ENCODE peak calls at places on chromosomes 1 and 21, in four cellular contexts. One of them, this sample, is unnamed.

GRCh38 chr1:97348599-97349265 is 572.1 kb downstream of the DPYD start:
- DNase-seq in neural crest cell: no peak
- DNase-seq in bronchial epithelial cell: no peak
- DNase-seq in fibroblast of mammary gland: peak
- DNase-seq in this sample: no peak

GRCh38 chr21:29753216-29753615 is 186.6 kb downstream of the GRIK1 start:
- DNase-seq in neural crest cell: no peak
- DNase-seq in bronchial epithelial cell: peak
- DNase-seq in fibroblast of mammary gland: peak
- DNase-seq in this sample: no peak

GRCh38 chr1:55640708-55641473 is 425.7 kb upstream of the USP24 start:
- DNase-seq in neural crest cell: no peak
- DNase-seq in bronchial epithelial cell: no peak
- DNase-seq in fibroblast of mammary gland: peak
- DNase-seq in this sample: peak

GRCh38 chr1:166843769-166844596 is 4.7 kb downstream of the POGK start:
- DNase-seq in neural crest cell: no peak
- DNase-seq in bronchial epithelial cell: no peak
- DNase-seq in fibroblast of mammary gland: peak
- DNase-seq in this sample: no peak

GRCh38 chr1:157505481-157506272 is 46.6 kb downstream of the FCRL5 start:
- DNase-seq in neural crest cell: peak
- DNase-seq in bronchial epithelial cell: peak
- DNase-seq in fibroblast of mammary gland: peak
- DNase-seq in this sample: peak

GRCh38 chr1:38613996-38614395 is 245.6 kb downstream of the RRAGC start:
- DNase-seq in neural crest cell: no peak
- DNase-seq in bronchial epithelial cell: no peak
- DNase-seq in fibroblast of mammary gland: no peak
- DNase-seq in this sample: no peak

GRCh38 chr1:16138772-16139221 is 17.1 kb downstream of the EPHA2 start:
- DNase-seq in neural crest cell: no peak
- DNase-seq in bronchial epithelial cell: no peak
- DNase-seq in fibroblast of mammary gland: no peak
- DNase-seq in this sample: no peak

GRCh38 chr1:218344814-218345672 is at the start of gene TGFB2:
- DNase-seq in neural crest cell: peak
- DNase-seq in bronchial epithelial cell: peak
- DNase-seq in fibroblast of mammary gland: peak
- DNase-seq in this sample: no peak

GRCh38 chr1:204366759-204367158 is 7.0 kb upstream of the PLEKHA6 start:
- DNase-seq in neural crest cell: no peak
- DNase-seq in bronchial epithelial cell: peak
- DNase-seq in fibroblast of mammary gland: no peak
- DNase-seq in this sample: peak

GRCh38 chr1:160838876-160839275 is 23.8 kb downstream of the CD244 start:
- DNase-seq in neural crest cell: no peak
- DNase-seq in bronchial epithelial cell: no peak
- DNase-seq in fibroblast of mammary gland: no peak
- DNase-seq in this sample: no peak

GRCh38 chr1:61887921-61888564 is 145.8 kb downstream of the PATJ start:
- DNase-seq in neural crest cell: no peak
- DNase-seq in bronchial epithelial cell: no peak
- DNase-seq in fibroblast of mammary gland: no peak
- DNase-seq in this sample: peak

GRCh38 chr1:97297611-97298010 is 576.0 kb downstream of the PTBP2 start:
- DNase-seq in neural crest cell: no peak
- DNase-seq in bronchial epithelial cell: no peak
- DNase-seq in fibroblast of mammary gland: no peak
- DNase-seq in this sample: no peak

GRCh38 chr21:42758721-42759593 is 105.5 kb downstream of the PDE9A start:
- DNase-seq in neural crest cell: no peak
- DNase-seq in bronchial epithelial cell: no peak
- DNase-seq in fibroblast of mammary gland: no peak
- DNase-seq in this sample: no peak

GRCh38 chr1:96370752-96371151 is 350.8 kb upstream of the PTBP2 start:
- DNase-seq in neural crest cell: no peak
- DNase-seq in bronchial epithelial cell: peak
- DNase-seq in fibroblast of mammary gland: peak
- DNase-seq in this sample: no peak

GRCh38 chr1:33515607-33516006 is 43.2 kb downstream of the ZSCAN20 start:
- DNase-seq in neural crest cell: no peak
- DNase-seq in bronchial epithelial cell: no peak
- DNase-seq in fibroblast of mammary gland: no peak
- DNase-seq in this sample: no peak

GRCh38 chr1:115299266-115299665 is 38.8 kb downstream of the NGF start:
- DNase-seq in neural crest cell: no peak
- DNase-seq in bronchial epithelial cell: peak
- DNase-seq in fibroblast of mammary gland: no peak
- DNase-seq in this sample: no peak

GRCh38 chr1:169392406-169392805 is 24.4 kb downstream of the BLZF1 start:
- DNase-seq in neural crest cell: no peak
- DNase-seq in bronchial epithelial cell: no peak
- DNase-seq in fibroblast of mammary gland: no peak
- DNase-seq in this sample: no peak

GRCh38 chr1:88608139-88608943 is 75.7 kb upstream of the PKN2 start:
- DNase-seq in neural crest cell: no peak
- DNase-seq in bronchial epithelial cell: peak
- DNase-seq in fibroblast of mammary gland: peak
- DNase-seq in this sample: no peak

GRCh38 chr1:88341436-88341835 is 342.6 kb upstream of the PKN2 start:
- DNase-seq in neural crest cell: no peak
- DNase-seq in bronchial epithelial cell: no peak
- DNase-seq in fibroblast of mammary gland: no peak
- DNase-seq in this sample: no peak

GRCh38 chr1:64171797-64172281 is 31.6 kb upstream of the UBE2U start:
- DNase-seq in neural crest cell: no peak
- DNase-seq in bronchial epithelial cell: peak
- DNase-seq in fibroblast of mammary gland: peak
- DNase-seq in this sample: no peak

GRCh38 chr1:15323351-15323988 is 76.4 kb downstream of the FHAD1 start:
- DNase-seq in neural crest cell: peak
- DNase-seq in bronchial epithelial cell: peak
- DNase-seq in fibroblast of mammary gland: peak
- DNase-seq in this sample: peak

GRCh38 chr1:198620951-198621824 is 17.7 kb upstream of the PTPRC start:
- DNase-seq in neural crest cell: no peak
- DNase-seq in bronchial epithelial cell: no peak
- DNase-seq in fibroblast of mammary gland: no peak
- DNase-seq in this sample: no peak

GRCh38 chr1:5757177-5757820 is 234.9 kb downstream of the NPHP4 start:
- DNase-seq in neural crest cell: no peak
- DNase-seq in bronchial epithelial cell: no peak
- DNase-seq in fibroblast of mammary gland: no peak
- DNase-seq in this sample: no peak

GRCh38 chr1:68121536-68121935 is 71.1 kb upstream of the DIRAS3 start:
- DNase-seq in neural crest cell: no peak
- DNase-seq in bronchial epithelial cell: peak
- DNase-seq in fibroblast of mammary gland: peak
- DNase-seq in this sample: no peak

GRCh38 chr1:153533689-153534201 is 2.0 kb downstream of the S100A6 start:
- DNase-seq in neural crest cell: no peak
- DNase-seq in bronchial epithelial cell: peak
- DNase-seq in fibroblast of mammary gland: peak
- DNase-seq in this sample: peak

GRCh38 chr21:18443686-18444085 is 40.1 kb upstream of the TMPRSS15 start:
- DNase-seq in neural crest cell: no peak
- DNase-seq in bronchial epithelial cell: no peak
- DNase-seq in fibroblast of mammary gland: no peak
- DNase-seq in this sample: no peak

GRCh38 chr1:66455446-66455845 is 78.5 kb upstream of the SGIP1 start:
- DNase-seq in neural crest cell: no peak
- DNase-seq in bronchial epithelial cell: no peak
- DNase-seq in fibroblast of mammary gland: no peak
- DNase-seq in this sample: no peak

GRCh38 chr1:66450043-66450514 is 83.9 kb upstream of the SGIP1 start:
- DNase-seq in neural crest cell: no peak
- DNase-seq in bronchial epithelial cell: no peak
- DNase-seq in fibroblast of mammary gland: peak
- DNase-seq in this sample: peak

GRCh38 chr1:66452982-66453381 is 81.0 kb upstream of the SGIP1 start:
- DNase-seq in neural crest cell: no peak
- DNase-seq in bronchial epithelial cell: no peak
- DNase-seq in fibroblast of mammary gland: no peak
- DNase-seq in this sample: no peak

GRCh38 chr1:66450847-66451246 is 83.1 kb upstream of the SGIP1 start:
- DNase-seq in neural crest cell: no peak
- DNase-seq in bronchial epithelial cell: no peak
- DNase-seq in fibroblast of mammary gland: no peak
- DNase-seq in this sample: no peak

DNA sequence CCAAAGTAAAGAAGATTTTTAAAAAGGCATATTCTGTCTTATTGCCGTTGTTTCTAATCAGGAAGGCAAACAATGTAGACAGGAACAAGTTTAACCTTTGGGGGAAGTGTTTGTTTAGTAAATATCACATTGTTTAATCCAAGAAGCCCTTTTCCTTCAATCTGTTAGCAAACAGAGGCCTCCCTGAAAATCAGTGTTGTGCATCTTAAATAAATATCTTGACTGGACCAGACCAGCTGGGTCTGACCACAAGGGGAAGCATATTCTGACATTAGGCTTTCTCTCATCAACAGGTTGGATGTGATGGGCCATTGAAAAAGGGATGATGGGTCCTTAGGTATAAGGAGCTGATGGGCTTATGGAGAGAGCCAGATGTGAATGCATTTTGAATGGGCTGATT is 81.8 kb upstream of the SGIP1 start:
- DNase-seq in neural crest cell: no peak
- DNase-seq in bronchial epithelial cell: no peak
- DNase-seq in fibroblast of mammary gland: no peak
- DNase-seq in this sample: no peak
- TF ChIP-seq CTCF in neural crest cell: peak
- TF ChIP-seq CTCF in bronchial epithelial cell: peak
- TF ChIP-seq CTCF in fibroblast of mammary gland: peak
- TF ChIP-seq CTCF in this sample: no peak

GRCh38 chr1:185044981-185045792 is at the start of gene RNF2:
- DNase-seq in neural crest cell: peak
- DNase-seq in bronchial epithelial cell: peak
- DNase-seq in fibroblast of mammary gland: peak
- DNase-seq in this sample: peak
- TF ChIP-seq CTCF in neural crest cell: peak
- TF ChIP-seq CTCF in bronchial epithelial cell: no peak
- TF ChIP-seq CTCF in fibroblast of mammary gland: no peak
- TF ChIP-seq CTCF in this sample: no peak

GRCh38 chr1:3312310-3312734 is 142.1 kb upstream of the ARHGEF16 start:
- DNase-seq in neural crest cell: no peak
- DNase-seq in bronchial epithelial cell: no peak
- DNase-seq in fibroblast of mammary gland: no peak
- DNase-seq in this sample: no peak
- TF ChIP-seq CTCF in neural crest cell: no peak
- TF ChIP-seq CTCF in bronchial epithelial cell: no peak
- TF ChIP-seq CTCF in fibroblast of mammary gland: no peak
- TF ChIP-seq CTCF in this sample: no peak

GRCh38 chr1:29396438-29397255 is 160.3 kb downstream of the PTPRU start:
- DNase-seq in neural crest cell: no peak
- DNase-seq in bronchial epithelial cell: no peak
- DNase-seq in fibroblast of mammary gland: peak
- DNase-seq in this sample: no peak
- TF ChIP-seq CTCF in neural crest cell: peak
- TF ChIP-seq CTCF in bronchial epithelial cell: peak
- TF ChIP-seq CTCF in fibroblast of mammary gland: peak
- TF ChIP-seq CTCF in this sample: peak

DNA sequence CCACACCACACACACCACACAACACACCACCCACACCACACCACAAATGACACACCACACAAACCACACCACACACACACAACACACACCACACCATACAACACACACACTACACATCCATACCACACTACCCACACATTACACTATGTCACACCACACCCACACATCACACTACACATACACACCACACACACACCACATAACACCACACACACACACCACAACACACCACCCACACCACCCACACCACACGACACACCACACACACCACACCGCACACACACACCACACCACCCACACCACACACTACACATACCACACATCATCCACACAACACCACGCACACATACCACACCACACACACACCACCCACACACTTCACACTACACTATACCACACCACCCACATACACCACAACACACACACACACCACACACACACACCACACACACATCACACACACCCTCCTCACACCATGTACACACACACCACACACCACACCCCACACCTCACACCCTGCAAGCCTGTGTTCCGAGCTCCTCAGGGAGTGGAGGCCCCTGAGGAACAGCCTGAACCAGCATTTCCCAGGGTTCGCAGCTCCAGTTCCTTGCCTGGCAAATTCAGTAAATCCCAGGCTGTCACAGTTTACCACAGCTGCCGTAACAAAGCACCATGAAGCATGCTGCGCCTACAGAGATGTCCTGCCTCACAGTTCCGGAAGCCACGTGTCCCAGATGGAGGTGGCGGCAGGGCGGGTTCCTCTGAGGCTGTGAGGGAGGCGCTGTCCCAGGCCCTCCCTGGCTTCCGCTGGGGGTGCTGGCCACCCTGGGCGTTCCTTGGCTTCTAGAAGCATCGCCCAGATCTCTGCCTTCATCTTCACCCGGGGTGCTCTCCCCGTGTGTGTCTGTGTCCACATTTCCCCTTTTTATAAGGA is 69.8 kb upstream of the ATP5PO start:
- DNase-seq in neural crest cell: no peak
- DNase-seq in bronchial epithelial cell: no peak
- DNase-seq in fibroblast of mammary gland: no peak
- DNase-seq in this sample: no peak
- TF ChIP-seq CTCF in neural crest cell: no peak
- TF ChIP-seq CTCF in bronchial epithelial cell: no peak
- TF ChIP-seq CTCF in fibroblast of mammary gland: no peak
- TF ChIP-seq CTCF in this sample: no peak

GRCh38 chr1:220803401-220804201 is 16.9 kb downstream of the MTARC1 start:
- DNase-seq in neural crest cell: peak
- DNase-seq in bronchial epithelial cell: peak
- DNase-seq in fibroblast of mammary gland: peak
- DNase-seq in this sample: no peak
- TF ChIP-seq CTCF in neural crest cell: peak
- TF ChIP-seq CTCF in bronchial epithelial cell: peak
- TF ChIP-seq CTCF in fibroblast of mammary gland: peak
- TF ChIP-seq CTCF in this sample: peak

DNA sequence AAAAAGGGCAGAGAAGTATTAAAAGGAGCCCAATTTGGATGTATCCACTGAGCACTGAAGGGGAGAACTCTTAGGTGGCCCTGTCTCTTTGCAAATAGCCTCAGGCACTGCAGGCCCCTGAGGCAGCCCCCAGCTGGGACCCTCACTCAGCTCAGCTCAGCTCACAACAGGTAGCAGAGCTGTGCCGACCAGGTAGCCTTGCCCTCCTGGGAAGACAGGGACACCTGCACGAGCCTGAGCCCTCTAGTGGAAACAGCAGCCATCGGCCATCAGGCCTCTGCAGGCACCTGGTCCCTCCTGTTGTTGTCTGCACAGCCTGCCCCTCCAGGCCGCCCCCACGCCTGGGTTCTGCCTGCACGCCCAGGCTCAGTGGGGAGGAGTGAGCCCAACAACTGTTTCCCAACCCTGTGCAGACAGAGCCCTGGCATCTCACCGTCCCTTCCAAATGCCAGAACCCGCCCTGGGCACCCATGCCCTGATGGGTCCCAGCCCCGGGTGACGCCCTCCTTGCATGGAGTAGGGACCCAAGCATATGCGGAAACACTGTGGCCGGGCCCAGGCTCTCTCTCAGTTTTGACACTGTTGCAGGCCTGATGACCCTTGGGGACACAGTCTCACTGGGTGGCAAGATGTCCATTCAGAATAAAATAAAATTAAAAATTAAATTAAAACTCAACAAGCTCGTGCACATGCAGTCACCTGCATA is 60.0 kb upstream of the AJAP1 start:
- DNase-seq in neural crest cell: no peak
- DNase-seq in bronchial epithelial cell: no peak
- DNase-seq in fibroblast of mammary gland: no peak
- DNase-seq in this sample: no peak
- TF ChIP-seq CTCF in neural crest cell: no peak
- TF ChIP-seq CTCF in bronchial epithelial cell: no peak
- TF ChIP-seq CTCF in fibroblast of mammary gland: no peak
- TF ChIP-seq CTCF in this sample: no peak